ENCODE peak calls at places on chromosomes 16 and 17, in five cellular contexts. U is transverse colon, I is Peyer's patch, Y is lung, Z is brain microvascular endothelial cell. P is an unnamed sample.

GRCh38 chr17:2025220-2025621 is at the start of gene RTN4RL1:
- DNase-seq in Y (peak; percentile 83), U (peak; percentile 71), I (peak; percentile 79), Z (no peak), P (peak; percentile 61)

GRCh38 chr16:70018254-70018653 is 67.1 kb downstream of the CLEC18A start:
- DNase-seq in Y (no peak), Z (peak; percentile 34), I (peak; percentile 59), U (peak; percentile 23), P (peak; percentile 81)

GRCh38 chr17:51951737-51952136 is 206.8 kb downstream of the CA10 start:
- DNase-seq in U (no peak), Y (no peak), Z (no peak), I (no peak), P (no peak)

GRCh38 chr16:24497405-24497804 is 42.0 kb upstream of the RBBP6 start:
- DNase-seq in Y (no peak), I (no peak), U (no peak), Z (no peak), P (no peak)

GRCh38 chr17:33316733-33317132 is 23.6 kb upstream of the ASIC2 start:
- DNase-seq in I (no peak), U (no peak), Y (no peak), Z (no peak), P (no peak)

GRCh38 chr17:40956401-40957254 is 10.1 kb downstream of the KRT39 start:
- DNase-seq in Y (no peak), I (no peak), Z (peak; percentile 98), U (no peak), P (no peak)

GRCh38 chr16:81251871-81252270 is 13.4 kb downstream of the BCO1 start:
- DNase-seq in I (no peak), Y (no peak), U (no peak), Z (peak; percentile 8), P (no peak)

GRCh38 chr16:57781741-57782606 is 20.3 kb downstream of the KIFC3 start:
- DNase-seq in Y (no peak), I (no peak), Z (peak; percentile 65), U (no peak), P (no peak)

GRCh38 chr16:67860589-67861398 is 12.1 kb upstream of the EDC4 start:
- DNase-seq in U (no peak), I (no peak), Y (no peak), Z (peak; percentile 46), P (no peak)

GRCh38 chr16:83847371-83848225 is 39.8 kb downstream of the HSBP1 start:
- DNase-seq in Y (no peak), I (no peak), Z (no peak), U (no peak), P (no peak)

GRCh38 chr17:79615926-79616325 is 5.1 kb upstream of the RBFOX3 start:
- DNase-seq in Y (no peak), Z (no peak), I (no peak), U (no peak), P (no peak)

GRCh38 chr16:49492896-49493620 is 119.5 kb downstream of the C16orf78 start:
- DNase-seq in I (peak; percentile 34), Z (no peak), U (no peak), Y (no peak), P (no peak)

GRCh38 chr17:35537569-35538209 is at the start of gene SLFN12L:
- DNase-seq in I (no peak), U (no peak), Z (no peak), Y (no peak), P (no peak)

GRCh38 chr16:65634291-65634690 is 512.4 kb upstream of the CDH11 start:
- DNase-seq in Y (no peak), U (no peak), I (no peak), Z (no peak), P (no peak)

GRCh38 chr17:74147966-74148365 is 55.5 kb upstream of the RPL38 start:
- DNase-seq in I (no peak), Z (no peak), Y (no peak), U (no peak), P (no peak)

GRCh38 chr17:63838586-63839184 is 3.8 kb downstream of the SMARCD2 start:
- DNase-seq in I (peak; percentile 81), Z (no peak), U (peak; percentile 82), Y (peak; percentile 90), P (no peak)
- H3K4me3 ChIP-seq in I (peak overlapping the region; percentile 23), Z (no peak overlapping the region), U (no peak overlapping the region), Y (no peak overlapping the region), P (peak overlapping the region; percentile 64)

DNA sequence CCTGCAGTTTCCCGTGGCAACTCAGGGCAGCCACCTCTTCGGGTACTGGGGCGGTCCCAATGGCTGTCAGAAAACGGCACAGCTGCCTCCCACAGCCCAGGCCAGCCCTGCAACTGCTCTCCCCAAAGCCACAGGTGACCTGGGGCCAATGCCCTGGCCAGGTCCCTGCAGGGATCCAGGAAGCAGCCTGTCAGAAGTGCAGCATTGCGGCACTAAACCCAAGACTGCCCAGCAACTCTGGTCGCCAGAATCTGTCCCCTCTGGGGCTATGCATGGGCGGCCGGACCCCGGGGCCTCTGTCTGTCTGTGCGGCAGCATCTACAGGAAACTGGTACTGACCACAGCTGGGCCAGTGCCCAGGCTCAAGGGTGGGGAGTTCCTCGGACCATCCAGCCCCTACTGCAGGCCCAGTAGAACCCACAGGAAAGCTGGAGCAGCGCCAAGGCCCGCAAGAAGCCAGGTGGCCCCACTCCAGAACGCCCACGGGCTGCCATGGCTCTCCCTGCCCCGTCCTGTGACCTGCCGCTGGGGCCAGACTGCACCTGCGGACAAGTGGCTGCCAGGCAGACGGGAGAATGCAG is 5.5 kb downstream of the CYBC1 start:
- DNase-seq in Z (no peak), I (no peak), Y (no peak), U (no peak), P (no peak)
- H3K27ac ChIP-seq in Z (no peak overlapping the region), I (no peak overlapping the region), Y (peak overlapping the region; percentile 36), U (no peak overlapping the region), P (no peak overlapping the region)

GRCh38 chr17:49498037-49498615 is 3.0 kb downstream of the NGFR start:
- DNase-seq in Y (no peak), U (no peak), Z (no peak), I (no peak), P (no peak)
- H3K4me3 ChIP-seq in Y (no peak overlapping the region), U (no peak overlapping the region), Z (no peak overlapping the region), I (no peak overlapping the region), P (no peak overlapping the region)

GRCh38 chr17:57380055-57380356 is 123.7 kb downstream of the MSI2 start:
- DNase-seq in Y (no peak), I (no peak), Z (no peak), U (no peak), P (no peak)
- H3K27ac ChIP-seq in Y (no peak overlapping the region), I (no peak overlapping the region), Z (no peak overlapping the region), U (no peak overlapping the region), P (no peak overlapping the region)

GRCh38 chr17:4420692-4421131 is 13.0 kb upstream of the SPNS3 start:
- DNase-seq in I (peak; percentile 81), Z (peak; percentile 63), U (peak; percentile 66), Y (peak; percentile 62), P (peak; percentile 70)
- H3K4me3 ChIP-seq in I (no peak overlapping the region), Z (no peak overlapping the region), U (no peak overlapping the region), Y (no peak overlapping the region), P (no peak overlapping the region)

GRCh38 chr17:68518063-68518815 is 6.0 kb downstream of the PRKAR1A start:
- DNase-seq in U (no peak), Z (no peak), Y (no peak), I (no peak), P (no peak)
- H3K27ac ChIP-seq in U (no peak overlapping the region), Z (no peak overlapping the region), Y (no peak overlapping the region), I (no peak overlapping the region), P (no peak overlapping the region)